ENCODE peak calls at places on chromosomes 2 and 18, in six cellular contexts. J is left cardiac atrium, Q is ACHN, S is NCI-H1930, D is GM23248, K is fibroblast of mammary gland. O is an unnamed sample.

GRCh38 chr2:113211226-113212105 is 37.7 kb downstream of the PSD4 start:
- DNase-seq in S (no peak), Q (no peak), D (peak), K (peak), J (peak), O (peak)

GRCh38 chr2:14543284-14543683 is 89.2 kb upstream of the LRATD1 start:
- DNase-seq in D (no peak), S (no peak), K (no peak), J (no peak), Q (no peak), O (peak)

GRCh38 chr18:50560681-50561629 is 1.1 kb downstream of the MAPK4 start:
- DNase-seq in J (no peak), D (no peak), S (no peak), K (no peak), Q (no peak), O (no peak)

GRCh38 chr2:19990416-19990728 is 467 bp upstream of the WDR35 start:
- DNase-seq in S (no peak), D (peak), J (no peak), K (no peak), Q (no peak), O (no peak)

GRCh38 chr2:69225933-69226332 is 161.1 kb downstream of the GFPT1 start:
- DNase-seq in K (peak), D (peak), S (no peak), J (no peak), Q (no peak), O (peak)

GRCh38 chr18:8854550-8854949 is 149.2 kb downstream of the MTCL1 start:
- DNase-seq in D (no peak), S (no peak), K (no peak), Q (no peak), J (no peak), O (peak)

GRCh38 chr18:39480494-39481245 is 1915.1 kb upstream of the CELF4 start:
- DNase-seq in K (no peak), S (no peak), J (no peak), D (no peak), Q (no peak), O (peak)

GRCh38 chr2:937530-937929 is 13.1 kb upstream of the SNTG2 start:
- DNase-seq in Q (no peak), S (no peak), J (no peak), K (peak), D (no peak), O (no peak)

GRCh38 chr2:16138811-16139662 is 198.7 kb downstream of the MYCN start:
- DNase-seq in D (no peak), Q (no peak), J (no peak), K (no peak), S (no peak), O (no peak)

GRCh38 chr2:43074052-43074451 is 152.4 kb downstream of the ZFP36L2 start:
- DNase-seq in K (no peak), J (no peak), S (no peak), Q (no peak), D (no peak), O (no peak)

GRCh38 chr2:9699139-9699823 is 68.5 kb upstream of the YWHAQ start:
- DNase-seq in K (peak), S (no peak), Q (peak), J (no peak), D (peak), O (peak)

GRCh38 chr2:120734930-120735611 is 597 bp upstream of the GLI2 start:
- DNase-seq in Q (no peak), K (no peak), J (no peak), D (peak), S (no peak), O (peak)

GRCh38 chr2:160910681-160911080 is 249.5 kb upstream of the TANK start:
- DNase-seq in K (peak), D (peak), S (no peak), Q (no peak), J (no peak), O (peak)

GRCh38 chr2:232949016-232949415 is 64.0 kb downstream of the NGEF start:
- DNase-seq in K (no peak), S (no peak), J (no peak), D (no peak), Q (no peak), O (no peak)

GRCh38 chr2:138516030-138516704 is 14.6 kb downstream of the SPOPL start:
- DNase-seq in Q (peak), J (no peak), S (no peak), K (no peak), D (peak), O (peak)

GRCh38 chr2:144004742-144005141 is 515.2 kb downstream of the ZEB2 start:
- DNase-seq in S (no peak), D (no peak), J (no peak), Q (no peak), K (no peak), O (no peak)

GRCh38 chr2:72762276-72762675 is 63.6 kb downstream of the EXOC6B start:
- DNase-seq in K (no peak), Q (peak), D (no peak), S (no peak), J (no peak), O (no peak)

GRCh38 chr2:3739313-3739712 is 35.9 kb downstream of the DCDC2C start:
- DNase-seq in K (no peak), S (no peak), Q (no peak), J (no peak), D (no peak), O (no peak)

GRCh38 chr2:237072067-237072931 is 13.4 kb upstream of the COPS8 start:
- DNase-seq in D (peak), Q (peak), S (peak), K (peak), J (peak), O (peak)

GRCh38 chr2:217108575-217109027 is 248.7 kb upstream of the TNP1 start:
- DNase-seq in K (no peak), S (no peak), D (no peak), Q (no peak), J (no peak), O (no peak)

GRCh38 chr18:46429130-46429529 is 227.9 kb downstream of the LOXHD1 start:
- DNase-seq in D (no peak), Q (no peak), S (no peak), K (no peak), J (no peak), O (no peak)

GRCh38 chr2:101501443-101501842 is 26.5 kb upstream of the RFX8 start:
- DNase-seq in J (no peak), K (peak), S (no peak), Q (no peak), D (peak), O (peak)

GRCh38 chr18:21242141-21243040 is at the start of gene GREB1L:
- DNase-seq in Q (peak), S (peak), D (peak), K (peak), J (peak), O (no peak)

GRCh38 chr2:197052371-197052770 is 125.9 kb upstream of the PGAP1 start:
- DNase-seq in D (no peak), K (peak), Q (no peak), J (no peak), S (no peak), O (no peak)

O was measured in IMR-90.